ENCODE peak calls at places on chromosomes 5 and 9, in four cellular contexts. C is NCI-H2081; V is spleen; D is CD8-positive, alpha-beta memory T cell. L is an unnamed sample.

GRCh38 chr5:3511774-3512173 is 83.9 kb upstream of the IRX1 start:
- DNase-seq in D (no peak), V (no peak), C (no peak), L (no peak)

GRCh38 chr9:127758843-127759242 is 19.6 kb downstream of the SH2D3C start:
- DNase-seq in D (no peak), V (no peak), C (no peak), L (no peak)

GRCh38 chr9:12290166-12290869 is 402.9 kb upstream of the TYRP1 start:
- DNase-seq in V (no peak), D (no peak), C (no peak), L (no peak)

GRCh38 chr5:153153086-153153485 is 337.4 kb upstream of the GRIA1 start:
- DNase-seq in D (no peak), C (no peak), V (no peak), L (no peak)

GRCh38 chr5:62082370-62082778 is 223.6 kb upstream of the KIF2A start:
- DNase-seq in C (no peak), D (no peak), V (no peak), L (no peak)

GRCh38 chr9:2838984-2839367 is 4.9 kb downstream of the PUM3 start:
- DNase-seq in D (no peak), V (no peak), C (no peak), L (no peak)

GRCh38 chr5:72790188-72790587 is 26.3 kb upstream of the TNPO1 start:
- DNase-seq in V (no peak), C (no peak), D (no peak), L (no peak)

GRCh38 chr5:137727623-137728022 is 8.3 kb downstream of the KLHL3 start:
- DNase-seq in V (no peak), C (no peak), D (no peak), L (no peak)

GRCh38 chr9:3205421-3206095 is 320.2 kb downstream of the RFX3 start:
- DNase-seq in D (no peak), C (no peak), V (no peak), L (no peak)

GRCh38 chr5:92429642-92430041 is 1046.5 kb upstream of the ARRDC3 start:
- DNase-seq in V (no peak), D (no peak), C (no peak), L (no peak)

GRCh38 chr5:4191024-4191423 is 595.4 kb downstream of the IRX1 start:
- DNase-seq in D (no peak), C (no peak), V (no peak), L (no peak)

GRCh38 chr5:174318578-174318977 is 273.1 kb downstream of the NSG2 start:
- DNase-seq in C (no peak), V (no peak), D (no peak), L (no peak)

GRCh38 chr9:108496866-108497265 is 358.9 kb downstream of the ACTL7B start:
- DNase-seq in D (no peak), C (no peak), V (no peak), L (no peak)

GRCh38 chr5:74575741-74576538 is 64.6 kb downstream of the ENC1 start:
- DNase-seq in D (no peak), C (no peak), V (no peak), L (no peak)

GRCh38 chr5:145811834-145812625 is 23.1 kb downstream of the PRELID2 start:
- DNase-seq in C (peak; percentile 45), V (no peak), D (no peak), L (no peak)

GRCh38 chr9:13224366-13224765 is 55.1 kb downstream of the MPDZ start:
- DNase-seq in C (no peak), D (no peak), V (no peak), L (no peak)

GRCh38 chr5:108655750-108656450 is 91.8 kb upstream of the FER start:
- DNase-seq in D (no peak), V (no peak), C (no peak), L (no peak)

GRCh38 chr5:135951807-135952206 is 3.0 kb downstream of the LECT2 start:
- DNase-seq in V (no peak), D (no peak), C (no peak), L (no peak)

GRCh38 chr9:115845648-115846312 is 307.8 kb upstream of the PAPPA start:
- DNase-seq in V (no peak), C (no peak), D (no peak), L (no peak)

GRCh38 chr9:137723396-137724113 is 104.8 kb downstream of the EHMT1 start:
- DNase-seq in V (no peak), C (no peak), D (peak; percentile 61), L (no peak)

GRCh38 chr5:58040044-58040443 is 419.8 kb downstream of the PLK2 start:
- DNase-seq in V (no peak), C (no peak), D (no peak), L (no peak)

GRCh38 chr5:55936100-55936693 is 58.6 kb downstream of the IL6ST start:
- DNase-seq in V (peak; percentile 91), C (peak; percentile 49), D (peak; percentile 59), L (peak; percentile 44)

GRCh38 chr5:14216902-14217301 is 73.8 kb downstream of the TRIO start:
- DNase-seq in C (no peak), D (no peak), V (no peak), L (no peak)

GRCh38 chr5:149766460-149767277 is 36.6 kb downstream of the PPARGC1B start:
- DNase-seq in V (peak; percentile 18), D (no peak), C (no peak), L (no peak)

GRCh38 chr9:17291766-17292165 is 156.9 kb downstream of the CNTLN start:
- DNase-seq in C (no peak), V (no peak), D (no peak), L (no peak)

GRCh38 chr5:177967221-177967887 is 28.7 kb downstream of the PROP1 start:
- DNase-seq in D (no peak), V (no peak), C (no peak), L (no peak)

GRCh38 chr9:22005700-22006605 is 3.2 kb downstream of the CDKN2B start:
- DNase-seq in D (no peak), V (peak; percentile 72), C (peak; percentile 43), L (no peak)

GRCh38 chr5:158463188-158463587 is 604.2 kb upstream of the CLINT1 start:
- DNase-seq in C (no peak), D (no peak), V (no peak), L (no peak)

GRCh38 chr9:4298255-4299005 is 1.4 kb downstream of the GLIS3 start:
- DNase-seq in D (peak; percentile 13), C (peak; percentile 50), V (no peak), L (no peak)

GRCh38 chr9:134370638-134371037 is 44.4 kb downstream of the RXRA start:
- DNase-seq in D (no peak), V (no peak), C (no peak), L (no peak)

GRCh38 chr5:130034872-130035271 is 130.6 kb downstream of the CHSY3 start:
- DNase-seq in V (no peak), C (no peak), D (no peak), L (no peak)

GRCh38 chr9:84397151-84397728 is 56.7 kb upstream of the SLC28A3 start:
- DNase-seq in D (peak; percentile 31), V (peak; percentile 82), C (peak; percentile 79), L (peak; percentile 19)

GRCh38 chr9:126984969-126985368 is 70.4 kb downstream of the RALGPS1 start:
- DNase-seq in D (no peak), C (no peak), V (no peak), L (no peak)

GRCh38 chr5:175616083-175616482 is 41.8 kb upstream of the HRH2 start:
- DNase-seq in C (no peak), V (no peak), D (no peak), L (no peak)